ENCODE peak calls at places on chromosomes 12 and 14, in five cellular contexts. L is heart right ventricle, V is astrocyte, H is ovary, T is esophagus squamous epithelium. C is an unnamed sample.

GRCh38 chr14:77580964-77581505 is 35.4 kb downstream of the SPTLC2 start:
- DNase-seq in L (no peak), V (peak), H (no peak), T (no peak), C (peak)

GRCh38 chr12:31106101-31106803 is 32.6 kb downstream of the DDX11 start:
- DNase-seq in L (no peak), V (no peak), H (no peak), T (no peak), C (no peak)

GRCh38 chr14:21023174-21023573 is 1.7 kb downstream of the NDRG2 start:
- DNase-seq in L (no peak), V (no peak), H (no peak), T (no peak), C (no peak)

GRCh38 chr12:105748806-105749600 is 389.8 kb downstream of the NUAK1 start:
- DNase-seq in L (peak), V (peak), H (peak), T (no peak), C (no peak)

GRCh38 chr14:74141703-74142102 is 56.9 kb downstream of the LIN52 start:
- DNase-seq in L (no peak), V (no peak), H (no peak), T (no peak), C (no peak)

GRCh38 chr12:79686171-79686570 is 4.6 kb downstream of the PAWR start:
- DNase-seq in L (no peak), V (no peak), H (no peak), T (no peak), C (no peak)

GRCh38 chr14:103626150-103626850 is 2.7 kb upstream of the KLC1 start:
- DNase-seq in L (no peak), V (no peak), H (no peak), T (no peak), C (no peak)

GRCh38 chr12:31214626-31215520 is 111.1 kb downstream of the SINHCAF start:
- DNase-seq in L (no peak), V (peak), H (no peak), T (no peak), C (no peak)

GRCh38 chr14:34161351-34162169 is 210.7 kb upstream of the EGLN3 start:
- DNase-seq in L (no peak), V (peak), H (no peak), T (no peak), C (no peak)

GRCh38 chr12:111427417-111428074 is 21.8 kb downstream of the SH2B3 start:
- DNase-seq in L (no peak), V (no peak), H (no peak), T (no peak), C (no peak)

GRCh38 chr14:101969480-101969879 is 5.1 kb downstream of the DYNC1H1 start:
- DNase-seq in L (no peak), V (no peak), H (no peak), T (no peak), C (no peak)

GRCh38 chr14:78863143-78863542 is 693.0 kb downstream of the NRXN3 start:
- DNase-seq in L (no peak), V (peak), H (no peak), T (no peak), C (peak)

GRCh38 chr12:12665194-12665593 is 30.8 kb downstream of the GPR19 start:
- DNase-seq in L (no peak), V (no peak), H (no peak), T (no peak), C (no peak)

GRCh38 chr12:103771466-103771865 is 69.6 kb downstream of the NT5DC3 start:
- DNase-seq in L (peak), V (peak), H (peak), T (no peak), C (peak)

GRCh38 chr12:66717049-66717448 is 38.2 kb upstream of the GRIP1 start:
- DNase-seq in L (no peak), V (no peak), H (no peak), T (no peak), C (no peak)

GRCh38 chr14:74235017-74235416 is 4.2 kb upstream of the VSX2 start:
- DNase-seq in L (no peak), V (no peak), H (no peak), T (no peak), C (no peak)

GRCh38 chr12:117101953-117102833 is 3.0 kb upstream of the TESC start:
- DNase-seq in L (no peak), V (no peak), H (no peak), T (no peak), C (no peak)

GRCh38 chr12:89350661-89351488 is 1.4 kb downstream of the DUSP6 start:
- DNase-seq in L (no peak), V (no peak), H (no peak), T (no peak), C (no peak)

GRCh38 chr12:28424965-28425364 is 234.7 kb downstream of the CCDC91 start:
- DNase-seq in L (peak), V (peak), H (no peak), T (no peak), C (peak)

GRCh38 chr12:1882850-1883470 is 35.5 kb downstream of the CACNA2D4 start:
- DNase-seq in L (no peak), V (no peak), H (no peak), T (no peak), C (no peak)

GRCh38 chr12:24373004-24373403 is 423.5 kb upstream of the SOX5 start:
- DNase-seq in L (no peak), V (no peak), H (no peak), T (no peak), C (no peak)

GRCh38 chr12:53063708-53064612 is 14.1 kb downstream of the TNS2 start:
- DNase-seq in L (peak), V (no peak), H (peak), T (no peak), C (peak)

GRCh38 chr12:94795520-94795919 is 145.2 kb upstream of the TMCC3 start:
- DNase-seq in L (no peak), V (peak), H (peak), T (no peak), C (peak)

GRCh38 chr12:5083955-5084849 is 40.5 kb downstream of the KCNA5 start:
- DNase-seq in L (peak), V (peak), H (no peak), T (no peak), C (no peak)

GRCh38 chr12:51814311-51815088 is 34.0 kb downstream of the FIGNL2 start:
- DNase-seq in L (peak), V (peak), H (peak), T (no peak), C (peak)

GRCh38 chr14:21840765-21841164 is 167.1 kb upstream of the OR4E1 start:
- DNase-seq in L (no peak), V (no peak), H (no peak), T (no peak), C (no peak)

GRCh38 chr12:110744176-110744575 is 1.5 kb upstream of the PPP1CC start:
- DNase-seq in L (no peak), V (peak), H (peak), T (no peak), C (peak)

GRCh38 chr14:67387195-67387594 is 24.8 kb downstream of the PLEK2 start:
- DNase-seq in L (no peak), V (no peak), H (no peak), T (no peak), C (no peak)

GRCh38 chr12:84131076-84131475 is 781.5 kb downstream of the SLC6A15 start:
- DNase-seq in L (no peak), V (peak), H (no peak), T (no peak), C (no peak)

GRCh38 chr12:108798551-108799221 is 58.7 kb downstream of the SSH1 start:
- DNase-seq in L (no peak), V (peak), H (no peak), T (no peak), C (no peak)

GRCh38 chr12:117038919-117039318 is 60.3 kb downstream of the TESC start:
- DNase-seq in L (no peak), V (no peak), H (no peak), T (no peak), C (no peak)

GRCh38 chr14:77660754-77661153 is 44.3 kb upstream of the SPTLC2 start:
- DNase-seq in L (no peak), V (peak), H (no peak), T (no peak), C (no peak)

GRCh38 chr12:127284021-127284420 is 982.9 kb upstream of the TMEM132C start:
- DNase-seq in L (no peak), V (peak), H (no peak), T (no peak), C (peak)

GRCh38 chr12:26884765-26885576 is 52.0 kb upstream of the ITPR2 start:
- DNase-seq in L (peak), V (peak), H (peak), T (peak), C (peak)

GRCh38 chr14:55430024-55430690 is 10.3 kb downstream of the TBPL2 start:
- DNase-seq in L (peak), V (peak), H (no peak), T (no peak), C (peak)

GRCh38 chr12:58105225-58106119 is 164.1 kb downstream of the ATP23 start:
- DNase-seq in L (no peak), V (peak), H (no peak), T (no peak), C (no peak)

GRCh38 chr12:114671664-114672476 is 12.1 kb downstream of the TBX3 start:
- DNase-seq in L (no peak), V (no peak), H (peak), T (no peak), C (peak)

GRCh38 chr12:62214847-62215246 is 45.4 kb upstream of the USP15 start:
- DNase-seq in L (no peak), V (no peak), H (no peak), T (no peak), C (no peak)

GRCh38 chr14:44866770-44867169 is 95.0 kb downstream of the KLHL28 start:
- DNase-seq in L (no peak), V (no peak), H (no peak), T (no peak), C (no peak)

DNA sequence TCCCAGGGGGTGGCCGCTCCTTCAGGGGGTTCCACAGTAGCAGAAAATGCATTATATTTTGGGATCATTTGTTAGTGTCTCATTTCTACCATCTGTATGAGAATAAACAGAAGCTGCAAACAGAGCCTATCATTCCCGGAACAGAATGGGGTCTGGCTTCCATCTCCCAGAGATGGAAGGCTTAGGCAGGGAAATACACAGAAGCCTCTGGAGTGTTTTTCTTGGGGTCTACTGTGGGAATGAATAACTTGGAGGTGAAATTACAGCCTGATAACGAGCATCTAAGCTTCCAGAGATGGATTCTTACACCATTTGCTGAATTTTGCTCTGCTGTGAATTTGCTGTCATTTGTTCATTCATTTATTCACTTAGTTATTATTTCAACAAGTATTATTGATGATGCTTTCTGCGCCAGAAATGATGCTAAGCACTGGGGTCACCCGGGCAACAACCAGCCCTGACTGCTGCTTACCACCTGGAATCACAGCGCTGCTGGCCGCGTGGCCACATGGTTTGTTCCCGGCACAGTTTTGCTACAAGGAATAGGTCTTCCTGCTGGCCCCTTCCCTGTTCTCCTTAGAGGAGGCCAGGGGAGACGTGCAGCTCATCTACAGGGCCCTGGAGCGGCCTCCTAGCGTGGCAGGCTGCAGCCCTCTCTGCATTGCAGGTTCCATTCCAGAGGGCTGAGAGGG is 6.9 kb downstream of the JDP2 start:
- DNase-seq in L (no peak), V (no peak), H (no peak), T (no peak), C (no peak)
- H3K27ac ChIP-seq in L (no peak), V (no peak), H (no peak), T (no peak), C (no peak)

DNA sequence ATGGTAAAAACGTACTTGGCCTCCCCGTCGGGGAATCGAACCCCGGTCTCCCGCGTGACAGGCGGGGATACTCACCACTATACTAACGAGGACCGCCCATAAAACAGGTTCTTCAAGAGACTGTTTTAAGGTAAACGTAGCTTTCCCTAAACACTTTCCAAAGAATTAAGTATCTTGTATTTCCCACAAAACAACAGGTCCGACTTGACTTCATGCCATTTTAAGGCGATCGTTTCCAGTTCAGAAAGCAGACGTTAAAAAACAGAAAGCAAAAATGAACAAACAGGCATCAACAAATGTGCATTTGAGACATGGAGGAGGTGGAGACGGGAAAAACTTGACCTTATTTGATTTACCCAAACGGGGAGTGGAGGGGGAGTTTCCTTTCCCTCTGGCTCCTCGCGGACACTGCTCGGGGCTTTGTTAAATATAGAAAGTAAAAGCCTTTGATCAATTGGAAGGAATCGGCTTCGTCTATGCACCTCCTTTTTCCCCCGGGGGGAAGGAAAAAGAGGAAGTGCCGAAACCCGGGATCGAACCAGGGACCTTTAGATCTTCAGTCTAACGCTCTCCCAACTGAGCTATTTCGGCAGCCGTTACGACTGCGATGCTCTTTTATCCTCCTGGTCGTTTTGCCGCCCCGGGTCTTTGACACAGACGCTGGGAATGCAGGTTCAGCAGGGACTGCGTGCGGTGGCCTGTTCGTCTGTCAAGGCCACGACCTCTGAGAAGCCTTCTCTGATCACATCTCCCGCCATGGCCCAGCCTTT is 13.1 kb upstream of the UBC start:
- DNase-seq in L (peak), V (peak), H (peak), T (no peak), C (peak)
- H3K4me3 ChIP-seq in L (peak), V (peak), H (peak), T (peak), C (peak)

DNA sequence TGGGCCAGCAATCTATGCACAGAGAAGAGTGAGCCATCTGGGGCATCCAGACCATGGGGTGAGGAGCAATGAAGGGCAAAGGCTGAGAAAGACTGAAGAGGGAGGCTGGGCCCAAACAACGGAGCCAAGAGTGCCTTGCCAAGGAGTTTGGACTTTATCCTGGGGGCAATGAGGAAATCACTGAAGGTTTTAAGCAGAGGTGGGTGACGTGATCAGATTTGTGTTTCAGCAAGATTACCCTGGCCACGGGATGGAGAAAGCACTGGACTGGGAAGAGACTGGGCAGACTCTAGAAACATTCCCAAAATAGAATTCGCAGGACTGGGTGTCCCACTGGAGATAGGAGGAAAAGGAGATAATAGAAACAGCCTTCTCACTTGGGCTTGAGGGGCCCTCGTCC is 65.3 kb downstream of the DPF3 start:
- DNase-seq in L (peak), V (no peak), H (no peak), T (no peak), C (no peak)
- H3K27ac ChIP-seq in L (peak), V (no peak), H (no peak), T (no peak), C (no peak)

GRCh38 chr12:80937391-80938238 is at the start of gene LIN7A:
- DNase-seq in L (peak), V (peak), H (peak), T (no peak), C (no peak)
- H3K4me3 ChIP-seq in L (peak), V (peak), H (peak), T (peak), C (peak)

GRCh38 chr14:92716131-92716530 is 32.3 kb downstream of the LGMN start:
- DNase-seq in L (no peak), V (no peak), H (no peak), T (no peak), C (no peak)

GRCh38 chr14:92717571-92718042 is 30.8 kb downstream of the LGMN start:
- DNase-seq in L (no peak), V (peak), H (no peak), T (no peak), C (no peak)

GRCh38 chr14:92719890-92720323 is 28.5 kb downstream of the LGMN start:
- DNase-seq in L (no peak), V (no peak), H (no peak), T (no peak), C (no peak)

GRCh38 chr14:92719421-92719820 is 29.0 kb downstream of the LGMN start:
- DNase-seq in L (no peak), V (no peak), H (no peak), T (no peak), C (no peak)

GRCh38 chr14:92718659-92719058 is 29.8 kb downstream of the LGMN start:
- DNase-seq in L (no peak), V (peak), H (no peak), T (no peak), C (no peak)
- H3K27ac ChIP-seq in L (no peak), V (no peak), H (no peak), T (no peak), C (no peak)

DNA sequence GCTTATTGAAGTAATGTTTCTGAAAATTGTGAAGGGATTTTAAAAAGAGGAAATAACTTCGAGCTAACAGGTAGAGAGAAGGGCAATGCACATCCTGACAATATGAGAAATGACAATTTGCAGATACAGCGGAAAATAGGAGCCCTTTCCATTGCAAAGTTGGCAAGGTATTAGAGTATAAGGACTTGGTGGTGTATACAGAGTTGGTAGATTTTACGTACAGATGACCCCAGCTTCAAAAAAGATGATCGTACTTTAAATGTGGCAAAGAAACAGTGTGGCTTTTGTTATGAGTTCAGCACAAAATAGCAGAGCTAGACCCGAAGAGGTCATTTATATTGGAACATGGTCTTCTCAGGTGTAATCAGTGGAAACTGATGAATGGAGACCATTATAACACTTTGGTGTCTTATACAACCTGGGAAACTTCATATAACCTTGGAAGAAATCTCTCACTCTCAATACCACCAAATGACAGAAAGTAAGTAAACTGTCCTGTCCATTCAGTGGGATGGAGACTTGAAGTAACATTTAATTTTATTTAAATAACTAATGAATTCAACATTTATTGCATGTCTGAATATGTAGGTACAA is 2.3 kb downstream of the CLEC2B start:
- DNase-seq in L (no peak), V (no peak), H (no peak), T (no peak), C (peak)
- H3K4me3 ChIP-seq in L (peak), V (no peak), H (peak), T (peak), C (peak)

GRCh38 chr12:97572220-97572619 is 109.6 kb downstream of the RMST start:
- DNase-seq in L (no peak), V (no peak), H (no peak), T (no peak), C (no peak)
- H3K27ac ChIP-seq in L (no peak), V (no peak), H (no peak), T (no peak), C (no peak)